ENCODE peak calls at places on chromosomes 5 and 9, in four cellular contexts. A, Q, K and N are unnamed samples.

GRCh38 chr9:36716496-36716895 is 143.8 kb downstream of the MELK start:
- DNase-seq in A (no peak), Q (no peak), K (no peak), N (no peak)

GRCh38 chr5:78561261-78561660 is 87.3 kb downstream of the LHFPL2 start:
- DNase-seq in A (no peak), Q (no peak), K (no peak), N (no peak)

GRCh38 chr5:111072949-111073682 is 1.6 kb downstream of the TSLP start:
- DNase-seq in A (peak; percentile 16), Q (no peak), K (peak; percentile 19), N (peak; percentile 84)

GRCh38 chr5:3024126-3024525 is 272.6 kb upstream of the IRX2 start:
- DNase-seq in A (no peak), Q (no peak), K (no peak), N (no peak)

GRCh38 chr5:17359451-17359965 is 138.5 kb upstream of the TAF11L2 start:
- DNase-seq in A (no peak), Q (no peak), K (no peak), N (no peak)

GRCh38 chr5:94613583-94613982 is 4.8 kb downstream of the KIAA0825 start:
- DNase-seq in A (no peak), Q (peak; percentile 16), K (peak; percentile 33), N (no peak)

GRCh38 chr5:173629628-173630027 is 13.2 kb upstream of the BOD1 start:
- DNase-seq in A (peak; percentile 44), Q (no peak), K (no peak), N (peak; percentile 47)

GRCh38 chr5:168132186-168132585 is 159.3 kb upstream of the WWC1 start:
- DNase-seq in A (no peak), Q (no peak), K (no peak), N (no peak)

GRCh38 chr9:131961496-131961880 is 118.2 kb downstream of the MED27 start:
- DNase-seq in A (no peak), Q (no peak), K (no peak), N (no peak)

GRCh38 chr5:466661-467310 is 23.8 kb downstream of the EXOC3 start:
- DNase-seq in A (no peak), Q (no peak), K (no peak), N (no peak)

GRCh38 chr9:17075758-17076485 is 58.9 kb upstream of the CNTLN start:
- DNase-seq in A (no peak), Q (no peak), K (no peak), N (no peak)

GRCh38 chr5:157562111-157562581 is 13.4 kb downstream of the ADAM19 start:
- DNase-seq in A (no peak), Q (no peak), K (no peak), N (no peak)

GRCh38 chr5:119049824-119050449 is 20.9 kb upstream of the DMXL1 start:
- DNase-seq in A (no peak), Q (no peak), K (no peak), N (no peak)

GRCh38 chr9:126049896-126050604 is 276.6 kb upstream of the MVB12B start:
- DNase-seq in A (no peak), Q (no peak), K (no peak), N (no peak)

DNA sequence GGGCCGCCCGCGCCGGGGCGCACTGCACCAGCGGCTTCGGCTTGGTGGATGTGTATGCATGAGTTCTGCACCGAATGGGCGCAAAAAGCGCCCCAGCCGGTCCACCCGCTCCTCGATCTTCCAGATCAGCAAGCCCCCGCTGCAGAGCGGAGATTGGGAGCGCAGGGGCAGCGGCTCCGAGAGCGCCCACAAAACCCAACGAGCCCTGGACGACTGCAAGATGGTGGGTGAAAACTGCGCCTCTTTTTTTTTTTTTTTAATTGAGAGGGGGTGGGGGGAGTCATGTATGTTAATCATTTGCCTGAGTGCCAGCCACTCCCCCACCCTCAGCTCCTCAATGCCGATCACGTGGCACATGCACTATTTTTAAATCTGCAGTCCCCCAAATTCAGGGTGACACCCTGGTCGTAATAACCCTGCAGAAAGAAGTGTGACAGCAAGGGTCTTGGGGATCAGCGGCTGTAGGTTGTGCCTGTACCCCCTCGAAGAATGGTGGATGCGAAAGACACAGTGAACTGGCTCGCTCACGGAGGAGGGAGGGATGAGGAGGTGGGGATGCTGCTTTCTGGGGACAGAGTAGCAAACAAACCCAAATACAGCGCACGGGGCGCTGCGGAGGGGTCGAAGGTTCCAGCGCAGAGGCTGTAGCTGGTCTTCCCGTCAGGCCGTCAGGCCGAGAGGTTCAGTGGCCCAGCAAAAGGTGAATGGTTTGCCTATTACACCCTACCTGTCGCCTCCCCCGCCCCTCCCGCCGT is 929 bp downstream of the RGS7BP start:
- DNase-seq in A (peak; percentile 10), Q (no peak), K (no peak), N (peak; percentile 29)
- TF ChIP-seq CTCF in A (peak; percentile 48), Q (peak; percentile 37), K (no peak), N (peak; percentile 25)

DNA sequence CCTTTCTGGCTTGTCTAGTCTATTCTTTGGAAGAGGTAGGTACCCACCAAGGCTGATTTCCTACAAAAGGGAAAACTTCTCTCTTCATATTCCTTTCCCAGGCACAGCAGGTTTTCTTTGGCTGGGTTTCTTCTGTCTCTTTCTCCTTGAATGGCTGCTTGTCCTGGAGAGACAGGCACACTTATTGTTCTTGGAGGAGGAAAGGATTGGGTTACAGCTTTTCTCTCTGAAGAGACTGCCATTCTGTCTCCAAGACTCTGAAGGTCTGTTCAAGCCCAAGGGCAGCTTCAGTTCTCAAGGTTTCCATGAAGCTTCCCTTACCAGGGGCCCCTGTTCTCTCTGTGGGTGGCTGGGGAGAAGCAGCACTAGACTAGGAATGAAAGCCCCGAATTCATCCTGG is 33.9 kb downstream of the ACTBL2 start:
- DNase-seq in A (no peak), Q (no peak), K (no peak), N (no peak)
- TF ChIP-seq CTCF in A (no peak), Q (no peak), K (no peak), N (no peak)

GRCh38 chr5:176816791-176817272 is 6.5 kb downstream of the UNC5A start:
- DNase-seq in A (no peak), Q (no peak), K (no peak), N (no peak)

GRCh38 chr5:176817369-176817841 is 7.0 kb downstream of the UNC5A start:
- DNase-seq in A (no peak), Q (no peak), K (no peak), N (peak; percentile 54)

GRCh38 chr5:176819476-176819875 is 9.1 kb downstream of the UNC5A start:
- DNase-seq in A (no peak), Q (no peak), K (no peak), N (no peak)

GRCh38 chr5:176817864-176818377 is 7.6 kb downstream of the UNC5A start:
- DNase-seq in A (peak; percentile 53), Q (peak; percentile 37), K (no peak), N (peak; percentile 63)

GRCh38 chr5:176818391-176819098 is 8.2 kb downstream of the UNC5A start:
- DNase-seq in A (no peak), Q (no peak), K (peak; percentile 40), N (no peak)
- TF ChIP-seq CTCF in A (no peak), Q (no peak), K (no peak), N (no peak)

DNA sequence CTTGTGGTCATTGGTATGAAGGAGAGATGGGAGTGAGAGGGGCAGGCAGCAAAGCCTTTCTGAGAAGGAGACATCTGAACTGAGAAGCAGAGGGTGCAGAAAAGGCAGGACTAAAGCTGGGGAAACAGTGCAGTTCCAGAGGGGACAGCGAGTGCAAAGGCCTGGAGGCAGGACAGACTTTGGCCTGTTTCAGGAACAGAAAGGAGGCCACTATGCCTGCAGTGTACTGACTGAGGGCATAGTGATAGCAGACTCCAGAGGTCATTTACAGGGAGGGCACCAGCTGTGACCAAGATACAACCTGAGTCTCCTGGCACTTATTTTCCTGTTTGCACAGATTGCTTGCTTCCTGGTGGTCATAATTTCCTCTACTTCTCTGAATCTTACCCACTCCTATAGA is 29.6 kb downstream of the SPARC start:
- DNase-seq in A (no peak), Q (no peak), K (no peak), N (no peak)
- TF ChIP-seq CTCF in A (no peak), Q (no peak), K (no peak), N (no peak)

DNA sequence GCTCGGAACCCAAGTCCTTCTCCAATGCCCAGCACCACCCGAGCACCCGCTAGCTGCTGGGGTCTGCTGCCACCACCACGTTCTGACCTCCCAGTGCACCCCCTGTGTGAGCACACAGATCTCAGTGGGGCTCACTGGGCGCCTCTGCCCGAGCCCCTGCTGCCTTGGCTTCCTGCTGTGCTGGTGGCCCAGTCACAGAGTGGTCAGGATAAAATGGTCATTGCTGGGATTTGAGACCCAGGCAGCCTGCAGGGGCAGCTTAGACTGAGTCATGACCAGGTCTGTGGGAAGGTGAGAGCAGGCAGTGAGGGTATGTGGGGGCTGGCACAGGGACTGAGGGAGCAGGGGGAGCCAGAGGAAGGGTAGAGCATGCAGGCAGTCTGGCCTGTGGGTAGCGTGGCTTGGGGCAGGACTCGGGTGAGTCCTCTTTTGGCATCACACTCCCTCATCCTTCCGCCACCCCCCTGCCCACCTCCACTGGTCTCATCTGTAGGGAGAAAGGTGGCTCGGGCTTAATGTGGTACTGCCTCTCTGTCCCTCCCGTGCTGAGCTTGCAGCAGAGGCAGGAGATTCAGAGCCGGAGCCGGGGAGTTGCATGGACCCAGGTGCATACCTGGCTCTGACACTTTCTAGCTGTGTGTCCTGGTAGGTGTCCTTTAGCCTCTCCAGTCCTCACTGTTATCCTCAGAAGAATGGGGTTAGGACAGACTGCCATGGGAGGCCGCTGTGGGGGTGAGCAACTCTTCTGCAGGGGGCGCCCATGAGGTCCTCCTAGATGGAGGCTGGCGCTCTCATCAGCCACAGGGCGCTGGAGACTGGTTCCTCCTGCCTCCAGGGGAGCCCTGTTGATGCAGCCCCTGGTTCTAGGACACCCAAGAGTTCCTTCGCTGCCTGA is 32.1 kb downstream of the USP20 start:
- DNase-seq in A (no peak), Q (no peak), K (no peak), N (no peak)
- TF ChIP-seq CTCF in A (no peak), Q (peak; percentile 16), K (peak; percentile 19), N (no peak)

DNA sequence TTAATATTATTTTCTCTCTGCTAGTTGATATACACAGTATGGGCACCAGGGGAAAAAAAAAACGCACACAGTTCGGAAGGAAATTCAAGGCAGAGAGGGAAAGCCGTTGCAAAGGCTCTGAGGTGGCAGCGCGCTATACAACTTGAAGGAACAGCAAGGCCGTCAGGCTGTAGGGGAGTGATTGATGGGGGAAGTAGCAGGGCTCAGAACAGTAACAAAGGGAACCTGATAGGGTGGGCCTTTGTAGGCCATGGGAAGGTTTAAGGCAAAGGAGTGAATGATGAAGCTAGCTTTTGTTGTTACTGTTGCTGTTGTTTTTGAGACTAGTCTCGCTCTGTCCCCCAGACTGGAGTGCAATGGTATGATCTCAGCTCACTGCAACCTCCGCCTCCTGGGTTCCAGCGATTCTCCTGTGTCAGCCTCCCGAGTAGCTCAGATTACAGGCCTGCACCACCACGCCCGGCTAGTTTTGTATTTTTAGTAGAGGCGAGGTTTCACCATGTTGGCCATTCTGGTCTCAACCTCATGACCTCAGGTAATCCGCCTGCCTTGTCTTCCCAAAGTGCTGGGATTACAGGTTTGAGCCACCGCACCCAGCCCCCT is 27.0 kb downstream of the AQP7 start:
- DNase-seq in A (peak; percentile 46), Q (no peak), K (peak; percentile 76), N (peak; percentile 50)
- TF ChIP-seq CTCF in A (no peak), Q (no peak), K (no peak), N (no peak)

GRCh38 chr5:43231977-43232376 is 40.0 kb downstream of the NIM1K start:
- DNase-seq in A (no peak), Q (peak; percentile 64), K (peak; percentile 27), N (no peak)
- TF ChIP-seq CTCF in A (no peak), Q (peak; percentile 67), K (peak; percentile 46), N (no peak)